ENCODE peak calls at places on chromosomes 16 and 17, in four cellular contexts. I is A549, X is GM12878, U is HepG2. V is an unnamed sample.

GRCh38 chr17:83132251-83133081 is 53.1 kb downstream of the METRNL start:
- DNase-seq in U (no peak), X (no peak), I (no peak), V (no peak)

GRCh38 chr16:89111263-89111662 is 17.6 kb downstream of the ACSF3 start:
- DNase-seq in X (no peak), U (no peak), I (no peak), V (no peak)

GRCh38 chr16:30747331-30747730 is 894 bp upstream of the PHKG2 start:
- DNase-seq in I (no peak), X (no peak), U (no peak), V (no peak)

GRCh38 chr17:30961213-30962188 is 9.3 kb upstream of the RNF135 start:
- DNase-seq in U (no peak), X (peak; percentile 76), I (peak; percentile 55), V (no peak)

GRCh38 chr17:18040287-18040858 is 1.2 kb downstream of the GID4 start:
- DNase-seq in U (no peak), I (no peak), X (no peak), V (no peak)

GRCh38 chr16:74216319-74216718 is 80.3 kb upstream of the PSMD7 start:
- DNase-seq in X (no peak), U (no peak), I (no peak), V (no peak)

GRCh38 chr17:65588194-65588808 is 26.9 kb upstream of the AXIN2 start:
- DNase-seq in I (peak; percentile 57), X (no peak), U (peak; percentile 99), V (no peak)

GRCh38 chr17:27506348-27507218 is 50.3 kb downstream of the KSR1 start:
- DNase-seq in X (peak; percentile 70), U (no peak), I (no peak), V (no peak)

GRCh38 chr16:50489187-50489586 is 59.0 kb upstream of the NKD1 start:
- DNase-seq in X (no peak), U (no peak), I (no peak), V (no peak)

GRCh38 chr16:87326151-87326571 is 9.0 kb upstream of the C16orf95 start:
- DNase-seq in X (no peak), U (no peak), I (no peak), V (no peak)

GRCh38 chr16:3183445-3184139 is 4.4 kb upstream of the OR1F1 start:
- DNase-seq in U (no peak), I (no peak), X (no peak), V (no peak)

GRCh38 chr16:79498928-79499327 is 101.6 kb downstream of the MAF start:
- DNase-seq in U (no peak), X (no peak), I (no peak), V (no peak)

GRCh38 chr16:1054660-1055556 is 17.6 kb upstream of the SSTR5 start:
- DNase-seq in U (peak; percentile 26), X (no peak), I (peak; percentile 57), V (peak; percentile 91)

GRCh38 chr17:16814439-16814838 is 124.4 kb downstream of the CCDC144A start:
- DNase-seq in I (no peak), U (no peak), X (no peak), V (no peak)

GRCh38 chr17:78979780-78980623 is at the start of gene LGALS3BP:
- DNase-seq in X (no peak), I (peak; percentile 45), U (peak; percentile 97), V (peak; percentile 97)

GRCh38 chr16:79439866-79440265 is 160.7 kb downstream of the MAF start:
- DNase-seq in X (no peak), U (no peak), I (no peak), V (no peak)

GRCh38 chr17:52298881-52299280 is 140.4 kb upstream of the CA10 start:
- DNase-seq in I (no peak), X (no peak), U (no peak), V (no peak)

GRCh38 chr16:17414421-17414820 is 56.3 kb downstream of the XYLT1 start:
- DNase-seq in I (no peak), X (peak; percentile 32), U (no peak), V (no peak)

GRCh38 chr17:45895304-45895968 is 1.1 kb downstream of the MAPT start:
- DNase-seq in X (no peak), I (peak; percentile 47), U (no peak), V (peak; percentile 91)

GRCh38 chr17:61395409-61395982 is 4.1 kb upstream of the TBX2 start:
- DNase-seq in I (no peak), X (no peak), U (no peak), V (no peak)

GRCh38 chr17:6597727-6598126 is 41.4 kb upstream of the PITPNM3 start:
- DNase-seq in I (peak; percentile 46), U (no peak), X (no peak), V (no peak)

GRCh38 chr17:60231234-60231633 is 81.5 kb downstream of the CA4 start:
- DNase-seq in I (peak; percentile 44), U (peak; percentile 18), X (no peak), V (peak; percentile 53)

GRCh38 chr17:81153340-81153803 is 11.9 kb upstream of the PVALEF start:
- DNase-seq in U (no peak), X (no peak), I (no peak), V (peak; percentile 15)

GRCh38 chr16:66521951-66522771 is 27.8 kb downstream of the TK2 start:
- DNase-seq in U (no peak), I (no peak), X (peak; percentile 86), V (no peak)

GRCh38 chr17:76716146-76716833 is 5.5 kb upstream of the MXRA7 start:
- DNase-seq in I (no peak), X (no peak), U (no peak), V (no peak)

GRCh38 chr17:38910325-38910724 is 15.1 kb upstream of the LASP1NB start:
- DNase-seq in I (no peak), X (no peak), U (no peak), V (no peak)

GRCh38 chr17:74165811-74166365 is 37.6 kb upstream of the RPL38 start:
- DNase-seq in U (no peak), X (no peak), I (no peak), V (no peak)

DNA sequence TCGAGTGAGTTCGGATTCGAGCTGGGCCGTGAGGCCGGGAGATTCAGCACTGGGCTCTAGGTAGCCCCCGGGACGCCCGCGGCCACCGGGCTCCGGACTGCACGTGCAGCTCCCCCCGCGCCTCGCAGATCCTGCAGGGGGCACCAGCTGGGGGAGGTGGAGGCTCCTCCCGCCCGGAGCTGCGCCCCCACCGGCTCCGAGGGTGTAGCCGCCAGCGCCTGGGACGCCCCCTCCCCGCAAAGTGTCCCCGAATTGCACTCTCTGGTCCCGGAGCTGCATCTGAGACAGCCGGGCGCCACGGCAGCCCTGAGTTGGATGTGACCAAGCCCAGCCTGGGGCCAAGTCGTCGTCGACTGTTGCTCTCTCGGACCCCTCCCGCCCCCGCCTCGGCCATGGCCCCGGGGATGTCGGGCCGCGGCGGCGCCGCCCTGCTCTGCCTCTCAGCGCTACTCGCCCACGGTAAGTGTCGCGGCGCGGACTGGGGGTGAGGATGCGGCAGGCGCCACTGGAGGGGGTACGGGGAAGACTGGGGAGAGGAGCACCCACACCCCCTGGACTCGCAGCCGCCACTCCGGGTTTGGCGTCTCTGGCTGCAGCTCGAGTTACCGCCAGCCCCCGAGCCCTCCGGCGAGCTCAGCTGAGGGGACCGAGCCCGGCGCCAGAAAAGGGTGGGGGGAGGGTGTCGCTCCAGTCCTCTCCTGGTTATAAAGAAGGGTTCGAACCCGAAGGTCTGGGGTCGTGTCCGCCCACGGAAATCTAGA is 1.5 kb downstream of the TMEM132E start:
- DNase-seq in U (no peak), I (no peak), X (no peak), V (peak; percentile 78)
- TF ChIP-seq PBX3 in U (no peak), I (no peak), X (no peak), V (no peak)

DNA sequence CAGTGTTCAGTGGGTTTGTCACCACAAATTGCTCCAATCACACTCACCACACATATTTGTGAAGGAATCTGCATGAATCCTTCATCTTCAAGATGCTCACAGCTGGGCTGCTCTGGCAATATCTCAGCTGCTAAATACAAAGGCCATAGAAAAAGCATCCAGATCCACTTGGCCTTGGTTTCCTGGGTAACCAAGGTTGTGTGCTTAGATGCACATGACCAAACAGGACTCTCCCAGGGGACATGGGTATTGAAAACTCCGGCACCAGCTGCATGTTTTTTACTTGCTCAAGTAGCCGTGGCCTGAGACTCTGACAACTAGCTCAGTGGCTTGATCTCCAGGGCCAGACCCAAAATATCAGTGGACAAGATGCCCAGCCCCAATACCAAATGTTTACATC is 131.3 kb downstream of the CBLN1 start:
- DNase-seq in I (no peak), X (no peak), U (no peak), V (no peak)
- TF ChIP-seq PBX3 in I (no peak), X (no peak), U (no peak), V (no peak)

GRCh38 chr17:50209472-50210248 is 8.2 kb upstream of the COL1A1 start:
- DNase-seq in I (no peak), X (no peak), U (no peak), V (peak; percentile 96)
- TF ChIP-seq PBX3 in I (no peak), X (no peak), U (no peak), V (peak; percentile 96)

GRCh38 chr17:47959825-47960655 is 2.4 kb upstream of the PRR15L start:
- DNase-seq in X (no peak), U (no peak), I (no peak), V (no peak)

GRCh38 chr17:47961406-47961805 is 3.7 kb upstream of the PRR15L start:
- DNase-seq in X (no peak), I (no peak), U (no peak), V (no peak)

GRCh38 chr17:47955497-47956461 is 1.9 kb downstream of the PRR15L start:
- DNase-seq in I (no peak), U (no peak), X (no peak), V (no peak)

GRCh38 chr17:47956818-47957590 is 679 bp downstream of the PRR15L start:
- DNase-seq in I (no peak), U (peak; percentile 60), X (no peak), V (no peak)

DNA sequence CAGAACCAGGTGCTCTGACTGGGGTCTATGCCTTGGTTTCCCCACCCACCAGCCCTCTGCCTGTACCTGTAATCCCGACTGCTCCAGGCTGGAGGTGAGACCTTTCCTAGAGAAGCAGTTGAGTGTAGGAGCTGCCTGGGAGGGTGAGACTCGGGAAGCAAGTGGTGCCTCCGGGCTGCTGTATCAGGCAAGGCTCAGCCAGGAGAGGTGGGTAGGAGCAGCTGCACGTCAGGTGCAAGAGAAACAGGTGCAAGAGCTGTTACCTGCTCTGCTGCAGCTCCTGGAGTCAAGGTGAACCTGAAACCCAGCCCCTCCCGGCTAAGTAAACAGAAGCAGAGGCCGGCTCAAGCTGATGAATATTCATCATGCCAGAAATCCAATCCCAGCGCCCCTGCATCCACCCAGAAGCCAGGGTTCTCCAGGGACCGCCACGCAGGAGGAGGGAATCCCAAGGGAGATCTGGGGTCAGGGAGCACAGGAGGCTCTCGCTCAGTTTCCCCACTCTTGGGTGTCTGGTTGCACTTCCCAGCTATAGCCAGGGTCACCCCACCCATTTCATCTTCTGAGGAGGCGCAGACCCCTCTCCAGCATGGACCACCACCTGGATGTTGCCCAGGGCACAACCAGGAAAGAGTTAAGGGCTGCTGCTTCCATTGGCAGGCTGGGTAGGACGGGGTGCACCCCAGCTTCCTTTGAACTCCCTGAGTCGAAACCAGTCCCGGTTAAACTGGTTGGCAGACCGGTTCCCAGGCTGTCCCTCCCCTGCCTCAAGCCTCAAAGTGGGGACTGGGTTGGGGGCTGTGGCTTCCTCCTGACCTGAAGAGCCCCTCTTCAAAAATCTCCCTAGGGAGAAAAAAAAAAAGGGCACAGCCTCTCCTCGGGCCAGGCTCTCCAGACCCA is at the start of gene PRR15L:
- DNase-seq in X (no peak), I (no peak), U (no peak), V (no peak)
- TF ChIP-seq PBX3 in X (no peak), I (no peak), U (no peak), V (no peak)

V was measured in SK-N-SH.